ENCODE peak calls at places on chromosomes 5 and 9, in four cellular contexts. M is tibial artery, H is psoas muscle, S is ovary. Q is an unnamed sample.

GRCh38 chr5:160448886-160449285 is 27.2 kb downstream of the PTTG1 start:
- DNase-seq in M (no peak), H (no peak), S (no peak), Q (no peak)

GRCh38 chr5:65790371-65791163 is 68.6 kb downstream of the NLN start:
- DNase-seq in M (no peak), H (no peak), S (no peak), Q (peak; percentile 55)

GRCh38 chr5:10351199-10351881 is 2.2 kb upstream of the MARCHF6 start:
- DNase-seq in M (no peak), H (no peak), S (no peak), Q (no peak)

GRCh38 chr5:112848116-112848811 is 12.8 kb upstream of the SRP19 start:
- DNase-seq in M (no peak), H (no peak), S (no peak), Q (peak; percentile 80)

GRCh38 chr5:54959673-54960418 is 25.5 kb downstream of the ESM1 start:
- DNase-seq in M (no peak), H (no peak), S (no peak), Q (peak; percentile 25)

GRCh38 chr9:101566904-101567724 is 27.7 kb downstream of the PPP3R2 start:
- DNase-seq in M (no peak), H (no peak), S (no peak), Q (peak; percentile 54)

GRCh38 chr5:91401175-91401574 is 18.1 kb upstream of the ARRDC3 start:
- DNase-seq in M (no peak), H (no peak), S (no peak), Q (no peak)

GRCh38 chr5:132961887-132962286 is 1.5 kb downstream of the AFF4 start:
- DNase-seq in M (no peak), H (no peak), S (no peak), Q (no peak)

GRCh38 chr5:178388381-178389030 is 155.9 kb upstream of the PHYKPL start:
- DNase-seq in M (no peak), H (peak; percentile 38), S (no peak), Q (no peak)

GRCh38 chr5:79849486-79850315 is 141.4 kb downstream of the MTX3 start:
- DNase-seq in M (no peak), H (no peak), S (no peak), Q (no peak)

GRCh38 chr5:83058718-83059117 is 18.5 kb downstream of the TMEM167A start:
- DNase-seq in M (no peak), H (no peak), S (no peak), Q (no peak)

GRCh38 chr9:36717276-36717675 is 144.6 kb downstream of the MELK start:
- DNase-seq in M (no peak), H (no peak), S (no peak), Q (no peak)

GRCh38 chr5:52598954-52599353 is 188.8 kb upstream of the ITGA1 start:
- DNase-seq in M (no peak), H (no peak), S (no peak), Q (no peak)

GRCh38 chr9:14278291-14278721 is 35.6 kb downstream of the NFIB start:
- DNase-seq in M (no peak), H (no peak), S (no peak), Q (no peak)

GRCh38 chr9:14272924-14273528 is 40.9 kb downstream of the NFIB start:
- DNase-seq in M (no peak), H (no peak), S (no peak), Q (no peak)

GRCh38 chr9:14277761-14278160 is 36.2 kb downstream of the NFIB start:
- DNase-seq in M (no peak), H (no peak), S (no peak), Q (no peak)

GRCh38 chr9:14277202-14277601 is 36.7 kb downstream of the NFIB start:
- DNase-seq in M (no peak), H (peak; percentile 18), S (peak; percentile 27), Q (no peak)

GRCh38 chr9:14275331-14275730 is 38.6 kb downstream of the NFIB start:
- DNase-seq in M (no peak), H (no peak), S (no peak), Q (no peak)
- H3K4me3 ChIP-seq in M (no peak overlapping the region), H (no peak overlapping the region), S (no peak overlapping the region), Q (no peak overlapping the region)

DNA sequence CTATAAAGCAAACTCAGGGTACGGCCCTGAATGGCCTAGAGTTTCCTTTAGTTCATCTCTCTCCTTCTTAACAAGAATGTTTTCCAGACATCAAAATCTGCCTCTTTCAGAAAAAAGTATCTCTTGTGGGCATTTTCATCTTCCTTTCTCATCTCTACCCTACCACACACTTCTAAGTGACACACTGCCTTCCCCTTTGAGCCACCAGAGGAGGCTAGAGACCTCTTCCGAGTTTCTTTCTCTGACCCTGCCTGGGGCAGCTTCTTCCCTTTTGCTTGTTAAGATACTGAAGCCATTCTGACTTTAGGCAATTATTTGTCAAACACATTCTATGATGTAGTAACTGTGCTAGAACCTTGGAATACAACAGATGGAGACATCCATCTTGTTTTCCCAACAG is 8.7 kb upstream of the SV2C start:
- DNase-seq in M (no peak), H (no peak), S (no peak), Q (peak; percentile 43)
- TF ChIP-seq CTCF in M (no peak), H (no peak), S (no peak), Q (peak; percentile 82)

GRCh38 chr5:139241139-139241538 is 43.0 kb upstream of the SIL1 start:
- DNase-seq in M (no peak), H (no peak), S (no peak), Q (no peak)
- H3K4me3 ChIP-seq in M (no peak overlapping the region), H (no peak overlapping the region), S (no peak overlapping the region), Q (no peak overlapping the region)

DNA sequence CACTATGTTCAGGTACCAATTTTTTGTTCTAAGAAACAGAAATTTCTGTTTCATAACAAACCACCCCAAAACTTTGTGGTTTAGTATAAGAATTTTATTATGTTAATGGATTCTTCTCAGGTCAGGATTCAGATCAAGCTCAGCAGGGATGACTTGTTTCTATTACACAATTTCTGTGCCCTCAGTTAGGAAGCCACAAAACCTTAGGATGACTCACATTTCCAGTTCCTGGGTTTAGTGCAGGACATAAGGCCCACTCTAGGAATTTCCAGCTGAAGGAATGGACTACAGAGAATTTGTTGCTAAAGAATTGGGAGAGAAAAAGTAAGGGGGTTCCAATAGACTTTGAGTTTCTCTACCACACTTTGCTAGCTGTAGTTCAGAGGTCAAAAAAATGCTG is 629.3 kb downstream of the ANXA1 start:
- DNase-seq in M (no peak), H (no peak), S (no peak), Q (no peak)
- TF ChIP-seq CTCF in M (no peak), H (no peak), S (no peak), Q (no peak)